ENCODE peak calls at places on chromosomes 6 and 20, in seven cellular contexts. Y is esophagus squamous epithelium, H is fibroblast of lung, B is uterus, C is A549, E is body of pancreas, N is brain microvascular endothelial cell. X is an unnamed sample.

GRCh38 chr20:18840248-18840645 is 26.7 kb downstream of the SCP2D1 start:
- DNase-seq in B (no peak), E (no peak), N (no peak), H (no peak), Y (no peak), C (no peak), X (no peak)

GRCh38 chr6:139119553-139119952 is 15.3 kb upstream of the HECA start:
- DNase-seq in C (no peak), E (no peak), N (no peak), H (no peak), B (no peak), Y (no peak), X (no peak)

GRCh38 chr20:32629813-32630212 is 43.9 kb downstream of the C20orf203 start:
- DNase-seq in Y (no peak), H (no peak), N (no peak), C (no peak), B (no peak), E (no peak), X (no peak)

GRCh38 chr20:3687655-3688054 is 5.8 kb upstream of the ADAM33 start:
- DNase-seq in H (peak), Y (no peak), C (peak), N (peak), E (no peak), B (peak), X (peak)

GRCh38 chr6:14763139-14763538 is 482.7 kb upstream of the JARID2 start:
- DNase-seq in H (peak), B (no peak), N (peak), Y (no peak), C (peak), E (no peak), X (no peak)

GRCh38 chr6:149065658-149066556 is 251.6 kb upstream of the TAB2 start:
- DNase-seq in N (no peak), C (no peak), E (peak), Y (no peak), H (no peak), B (no peak), X (no peak)

GRCh38 chr20:63530788-63531160 is 6.4 kb downstream of the PTK6 start:
- DNase-seq in N (no peak), H (no peak), C (no peak), Y (no peak), E (no peak), B (no peak), X (no peak)

GRCh38 chr6:47581591-47581990 is 104.0 kb downstream of the CD2AP start:
- DNase-seq in Y (no peak), E (no peak), N (no peak), C (no peak), H (no peak), B (no peak), X (no peak)

GRCh38 chr20:20824924-20825584 is 112.6 kb upstream of the RALGAPA2 start:
- DNase-seq in E (peak), C (peak), B (peak), Y (no peak), N (peak), H (peak), X (peak)

GRCh38 chr6:77620290-77620882 is 32.5 kb upstream of the MEI4 start:
- DNase-seq in E (peak), B (no peak), H (no peak), N (peak), Y (no peak), C (peak), X (peak)

GRCh38 chr6:135451617-135452190 is 45.8 kb downstream of the AHI1 start:
- DNase-seq in B (no peak), C (peak), E (no peak), H (peak), N (no peak), Y (no peak), X (peak)

GRCh38 chr20:35702051-35702823 is 3.0 kb downstream of the ROMO1 start:
- DNase-seq in H (peak), Y (no peak), E (no peak), B (no peak), C (no peak), N (no peak), X (no peak)

GRCh38 chr6:111980168-111980567 is 73.7 kb upstream of the CCN6 start:
- DNase-seq in C (no peak), Y (no peak), E (peak), B (no peak), H (peak), N (no peak), X (no peak)

GRCh38 chr20:57714409-57715267 is 4.8 kb upstream of the PMEPA1 start:
- DNase-seq in H (peak), B (no peak), Y (no peak), E (no peak), N (peak), C (peak), X (no peak)

GRCh38 chr6:32947552-32948465 is 5.1 kb downstream of the HLA-DMA start:
- DNase-seq in N (peak), H (peak), B (peak), C (peak), E (peak), Y (no peak), X (peak)

GRCh38 chr6:12137480-12137879 is 125.4 kb downstream of the HIVEP1 start:
- DNase-seq in Y (no peak), N (peak), C (peak), E (peak), B (peak), H (peak), X (no peak)

GRCh38 chr20:17680836-17681740 is 954 bp downstream of the RRBP1 start:
- DNase-seq in N (peak), B (peak), H (peak), Y (peak), E (peak), C (peak), X (peak)

GRCh38 chr6:115358616-115359015 is 702.1 kb downstream of the FRK start:
- DNase-seq in C (no peak), B (no peak), H (no peak), Y (no peak), N (no peak), E (no peak), X (no peak)

GRCh38 chr20:60210779-60211617 is 252.8 kb downstream of the CDH26 start:
- DNase-seq in N (peak), H (peak), E (peak), Y (no peak), C (peak), B (no peak), X (peak)

GRCh38 chr6:124964764-124965105 is 2.5 kb downstream of the RNF217 start:
- DNase-seq in H (no peak), Y (no peak), B (no peak), C (no peak), N (no peak), E (no peak), X (no peak)

GRCh38 chr6:10793695-10794094 is 44.6 kb downstream of the MAK start:
- DNase-seq in B (no peak), C (peak), Y (no peak), N (no peak), H (no peak), E (no peak), X (no peak)

GRCh38 chr6:161434921-161435411 is 161.1 kb upstream of the AGPAT4 start:
- DNase-seq in E (peak), C (peak), N (peak), H (peak), B (no peak), Y (no peak), X (peak)

GRCh38 chr6:108598316-108598863 is 37.7 kb downstream of the FOXO3 start:
- DNase-seq in H (peak), E (no peak), B (no peak), C (no peak), Y (no peak), N (no peak), X (no peak)

GRCh38 chr20:35006009-35006408 is 50.3 kb downstream of the MYH7B start:
- DNase-seq in Y (no peak), N (no peak), C (no peak), B (peak), E (no peak), H (no peak), X (no peak)

GRCh38 chr20:35478804-35479472 is 23.5 kb downstream of the CEP250 start:
- DNase-seq in B (no peak), E (no peak), C (peak), Y (no peak), N (peak), H (no peak), X (peak)

GRCh38 chr6:46204880-46205650 is 34.3 kb upstream of the ENPP5 start:
- DNase-seq in E (no peak), C (no peak), B (no peak), Y (no peak), H (no peak), N (no peak), X (no peak)

GRCh38 chr6:1789092-1789491 is 179.4 kb downstream of the FOXC1 start:
- DNase-seq in H (peak), Y (no peak), B (no peak), N (peak), C (no peak), E (no peak), X (no peak)

GRCh38 chr20:63525968-63526367 is 5.4 kb downstream of the PPDPF start:
- DNase-seq in N (no peak), B (no peak), C (no peak), Y (no peak), E (no peak), H (no peak), X (peak)

GRCh38 chr6:28673800-28674671 is 148.4 kb downstream of the GPX5 start:
- DNase-seq in N (peak), B (no peak), E (peak), Y (no peak), H (peak), C (peak), X (peak)

GRCh38 chr6:26235240-26235730 is 129.7 kb upstream of the BTN3A2 start:
- DNase-seq in B (no peak), E (no peak), C (peak), H (peak), N (no peak), Y (no peak), X (no peak)

GRCh38 chr20:36919715-36920333 is 31.7 kb downstream of the SAMHD1 start:
- DNase-seq in N (peak), B (no peak), H (peak), C (peak), Y (no peak), E (peak), X (no peak)

GRCh38 chr6:137904822-137905617 is 38.0 kb downstream of the TNFAIP3 start:
- DNase-seq in B (no peak), E (peak), Y (no peak), N (no peak), H (no peak), C (no peak), X (no peak)
- H3K4me3 ChIP-seq in B (no peak), E (no peak), Y (peak), N (no peak), H (no peak), C (no peak), X (no peak)

GRCh38 chr6:43913388-43914271 is 143.6 kb downstream of the VEGFA start:
- DNase-seq in Y (no peak), H (no peak), C (no peak), E (peak), B (no peak), N (peak), X (no peak)
- TF ChIP-seq CTCF in Y (no peak), H (no peak), C (no peak), E (no peak), B (no peak), N (no peak), X (no peak)

GRCh38 chr20:48787861-48788375 is 39.9 kb downstream of the PREX1 start:
- DNase-seq in C (peak), B (no peak), Y (no peak), E (peak), H (peak), N (peak), X (no peak)
- H3K4me3 ChIP-seq in C (no peak), B (no peak), Y (no peak), E (no peak), H (no peak), N (no peak), X (no peak)

GRCh38 chr6:89311853-89312531 is 3.1 kb downstream of the GABRR2 start:
- DNase-seq in B (peak), H (peak), C (no peak), Y (no peak), N (peak), E (peak), X (no peak)
- TF ChIP-seq CTCF in B (peak), H (no peak), C (peak), Y (peak), N (peak), E (peak), X (peak)

GRCh38 chr20:53738945-53739798 is 145.5 kb upstream of the ZNF217 start:
- DNase-seq in E (peak), Y (no peak), H (no peak), N (no peak), B (no peak), C (peak), X (no peak)
- H3K4me3 ChIP-seq in E (no peak), Y (peak), H (no peak), N (peak), B (no peak), C (peak), X (peak)

GRCh38 chr6:4776493-4776966 is 326 bp downstream of the CDYL start:
- DNase-seq in E (no peak), H (no peak), Y (no peak), N (no peak), B (peak), C (no peak), X (no peak)

GRCh38 chr6:4774715-4775590 is 1.3 kb upstream of the CDYL start:
- DNase-seq in Y (no peak), C (no peak), B (peak), N (peak), E (peak), H (no peak), X (peak)

GRCh38 chr6:4776967-4777925 is 1.0 kb downstream of the CDYL start:
- DNase-seq in H (peak), N (peak), E (peak), C (peak), B (peak), Y (no peak), X (peak)

GRCh38 chr6:4774296-4774695 is 1.9 kb upstream of the CDYL start:
- DNase-seq in C (no peak), N (no peak), B (no peak), E (no peak), H (no peak), Y (no peak), X (no peak)

GRCh38 chr6:4775591-4776492 is at the start of gene CDYL:
- DNase-seq in C (peak), H (peak), E (peak), B (peak), N (peak), Y (peak), X (peak)
- TF ChIP-seq CTCF in C (peak), H (no peak), E (peak), B (peak), N (no peak), Y (peak), X (peak)

GRCh38 chr20:44016525-44016924 is 101.9 kb downstream of the TOX2 start:
- DNase-seq in B (no peak), Y (no peak), E (no peak), C (no peak), H (no peak), N (no peak), X (no peak)
- H3K4me3 ChIP-seq in B (no peak), Y (no peak), E (no peak), C (no peak), H (no peak), N (no peak), X (no peak)